ENCODE peak calls at places on chromosomes 2 and 18, in five cellular contexts. V is NCI-H2029 treated with DMSO at 0.1 percent for 48 hours, J is Ammon's horn, A is GM12864, I is coronary artery. K is an unnamed sample.

GRCh38 chr2:81853331-81853730 is 1548.8 kb upstream of the LRRTM1 start:
- DNase-seq in A (no peak), I (no peak), V (no peak), J (no peak), K (no peak)

GRCh38 chr2:204550738-204551137 is 5.5 kb downstream of the PARD3B start:
- DNase-seq in I (no peak), A (no peak), J (no peak), V (no peak), K (no peak)

GRCh38 chr2:172088245-172089004 is 3.1 kb downstream of the DLX1 start:
- DNase-seq in A (no peak), I (no peak), V (no peak), J (no peak), K (no peak)

GRCh38 chr2:188776634-188777033 is 197.5 kb upstream of the COL3A1 start:
- DNase-seq in V (no peak), A (no peak), J (no peak), I (no peak), K (no peak)

GRCh38 chr2:31729442-31730092 is 148.8 kb upstream of the SRD5A2 start:
- DNase-seq in I (no peak), V (peak), J (no peak), A (peak), K (peak)

GRCh38 chr2:178177066-178177679 is 17.1 kb upstream of the OSBPL6 start:
- DNase-seq in A (no peak), I (no peak), V (no peak), J (no peak), K (no peak)

GRCh38 chr2:207676827-207677354 is 34.5 kb upstream of the CCNYL1 start:
- DNase-seq in V (no peak), A (no peak), I (no peak), J (no peak), K (no peak)

GRCh38 chr2:226137201-226137811 is 662.3 kb downstream of the IRS1 start:
- DNase-seq in A (no peak), I (no peak), V (no peak), J (no peak), K (no peak)

GRCh38 chr2:223057545-223057944 is 5.6 kb downstream of the KCNE4 start:
- DNase-seq in J (no peak), A (no peak), V (no peak), I (no peak), K (no peak)

GRCh38 chr2:239151201-239152131 is 249.4 kb downstream of the HDAC4 start:
- DNase-seq in J (peak), A (no peak), I (peak), V (no peak), K (no peak)

GRCh38 chr2:170088776-170089175 is 89.2 kb upstream of the MYO3B start:
- DNase-seq in I (no peak), V (no peak), A (no peak), J (peak), K (no peak)

GRCh38 chr18:41820784-41821183 is 134.2 kb upstream of the PIK3C3 start:
- DNase-seq in I (no peak), A (no peak), V (no peak), J (no peak), K (no peak)

GRCh38 chr2:5911801-5912200 is 219.6 kb downstream of the SOX11 start:
- DNase-seq in I (no peak), J (no peak), V (no peak), A (no peak), K (no peak)

GRCh38 chr2:205929445-205930027 is 156.4 kb downstream of the INO80D start:
- DNase-seq in J (no peak), I (no peak), A (no peak), V (no peak), K (no peak)

GRCh38 chr2:234290196-234290595 is 206.7 kb downstream of the ARL4C start:
- DNase-seq in J (no peak), I (no peak), A (no peak), V (no peak), K (no peak)

GRCh38 chr2:189049709-189050108 is 75.5 kb downstream of the COL3A1 start:
- DNase-seq in I (no peak), A (no peak), J (no peak), V (no peak), K (no peak)